ENCODE peak calls at places on chromosome 20, in ten cellular contexts. One of them, this sample, is unnamed.

GRCh38 chr20:59813126-59813947 is 120.1 kb downstream of the SYCP2 start:
- DNase-seq in activated naive CD8-positive, alpha-beta T cell treated with anti-CD3 and anti-CD28 coated beads for 36 hours: no peak
- DNase-seq in MCF 10A: no peak
- DNase-seq in NCI-H1930: no peak
- DNase-seq in SK-N-SH: no peak
- DNase-seq in iPS-NIHi11: no peak
- DNase-seq in epithelial cell of esophagus: no peak
- DNase-seq in EL: no peak
- DNase-seq in ovary: peak; percentile 5
- DNase-seq in transverse colon: no peak
- DNase-seq in this sample: no peak

GRCh38 chr20:47546184-47547033 is 44.7 kb downstream of the NCOA3 start:
- DNase-seq in activated naive CD8-positive, alpha-beta T cell treated with anti-CD3 and anti-CD28 coated beads for 36 hours: no peak
- DNase-seq in MCF 10A: no peak
- DNase-seq in NCI-H1930: no peak
- DNase-seq in SK-N-SH: no peak
- DNase-seq in iPS-NIHi11: peak; percentile 27
- DNase-seq in epithelial cell of esophagus: peak; percentile 88
- DNase-seq in EL: peak; percentile 68
- DNase-seq in ovary: no peak
- DNase-seq in transverse colon: no peak
- DNase-seq in this sample: no peak

GRCh38 chr20:57809149-57809548 is 99.3 kb upstream of the PMEPA1 start:
- DNase-seq in activated naive CD8-positive, alpha-beta T cell treated with anti-CD3 and anti-CD28 coated beads for 36 hours: no peak
- DNase-seq in MCF 10A: no peak
- DNase-seq in NCI-H1930: no peak
- DNase-seq in SK-N-SH: no peak
- DNase-seq in iPS-NIHi11: no peak
- DNase-seq in epithelial cell of esophagus: no peak
- DNase-seq in EL: no peak
- DNase-seq in ovary: no peak
- DNase-seq in transverse colon: no peak
- DNase-seq in this sample: no peak

GRCh38 chr20:41174782-41175181 is 37.4 kb downstream of the PLCG1 start:
- DNase-seq in activated naive CD8-positive, alpha-beta T cell treated with anti-CD3 and anti-CD28 coated beads for 36 hours: no peak
- DNase-seq in MCF 10A: no peak
- DNase-seq in NCI-H1930: no peak
- DNase-seq in SK-N-SH: no peak
- DNase-seq in iPS-NIHi11: no peak
- DNase-seq in epithelial cell of esophagus: no peak
- DNase-seq in EL: peak; percentile 46
- DNase-seq in ovary: no peak
- DNase-seq in transverse colon: peak; percentile 7
- DNase-seq in this sample: no peak

GRCh38 chr20:57432874-57433491 is 41.8 kb downstream of the RBM38 start:
- DNase-seq in activated naive CD8-positive, alpha-beta T cell treated with anti-CD3 and anti-CD28 coated beads for 36 hours: peak; percentile 74
- DNase-seq in MCF 10A: peak; percentile 59
- DNase-seq in NCI-H1930: no peak
- DNase-seq in SK-N-SH: no peak
- DNase-seq in iPS-NIHi11: no peak
- DNase-seq in epithelial cell of esophagus: peak; percentile 35
- DNase-seq in EL: no peak
- DNase-seq in ovary: peak; percentile 48
- DNase-seq in transverse colon: peak; percentile 79
- DNase-seq in this sample: no peak

GRCh38 chr20:25043499-25044260 is 14.3 kb downstream of the ACSS1 start:
- DNase-seq in activated naive CD8-positive, alpha-beta T cell treated with anti-CD3 and anti-CD28 coated beads for 36 hours: no peak
- DNase-seq in MCF 10A: no peak
- DNase-seq in NCI-H1930: no peak
- DNase-seq in SK-N-SH: no peak
- DNase-seq in iPS-NIHi11: no peak
- DNase-seq in epithelial cell of esophagus: no peak
- DNase-seq in EL: no peak
- DNase-seq in ovary: no peak
- DNase-seq in transverse colon: no peak
- DNase-seq in this sample: no peak

GRCh38 chr20:13739726-13740649 is 44.7 kb downstream of the ESF1 start:
- DNase-seq in activated naive CD8-positive, alpha-beta T cell treated with anti-CD3 and anti-CD28 coated beads for 36 hours: no peak
- DNase-seq in MCF 10A: no peak
- DNase-seq in NCI-H1930: no peak
- DNase-seq in SK-N-SH: no peak
- DNase-seq in iPS-NIHi11: no peak
- DNase-seq in epithelial cell of esophagus: no peak
- DNase-seq in EL: peak; percentile 16
- DNase-seq in ovary: no peak
- DNase-seq in transverse colon: no peak
- DNase-seq in this sample: no peak

GRCh38 chr20:50645253-50646068 is 45.9 kb downstream of the RIPOR3 start:
- DNase-seq in activated naive CD8-positive, alpha-beta T cell treated with anti-CD3 and anti-CD28 coated beads for 36 hours: no peak
- DNase-seq in MCF 10A: peak; percentile 93
- DNase-seq in NCI-H1930: no peak
- DNase-seq in SK-N-SH: no peak
- DNase-seq in iPS-NIHi11: peak; percentile 79
- DNase-seq in epithelial cell of esophagus: peak; percentile 88
- DNase-seq in EL: peak; percentile 98
- DNase-seq in ovary: peak; percentile 98
- DNase-seq in transverse colon: peak; percentile 71
- DNase-seq in this sample: peak; percentile 44

GRCh38 chr20:39986231-39986904 is 702.7 kb downstream of the MAFB start:
- DNase-seq in activated naive CD8-positive, alpha-beta T cell treated with anti-CD3 and anti-CD28 coated beads for 36 hours: no peak
- DNase-seq in MCF 10A: peak; percentile 13
- DNase-seq in NCI-H1930: no peak
- DNase-seq in SK-N-SH: peak; percentile 29
- DNase-seq in iPS-NIHi11: peak; percentile 52
- DNase-seq in epithelial cell of esophagus: peak; percentile 63
- DNase-seq in EL: peak; percentile 55
- DNase-seq in ovary: peak; percentile 30
- DNase-seq in transverse colon: peak; percentile 15
- DNase-seq in this sample: no peak

GRCh38 chr20:14580426-14581074 is 243.1 kb upstream of the FLRT3 start:
- DNase-seq in activated naive CD8-positive, alpha-beta T cell treated with anti-CD3 and anti-CD28 coated beads for 36 hours: no peak
- DNase-seq in MCF 10A: no peak
- DNase-seq in NCI-H1930: no peak
- DNase-seq in SK-N-SH: no peak
- DNase-seq in iPS-NIHi11: no peak
- DNase-seq in epithelial cell of esophagus: no peak
- DNase-seq in EL: no peak
- DNase-seq in ovary: no peak
- DNase-seq in transverse colon: no peak
- DNase-seq in this sample: no peak

GRCh38 chr20:39775110-39775509 is 813.0 kb downstream of the DHX35 start:
- DNase-seq in activated naive CD8-positive, alpha-beta T cell treated with anti-CD3 and anti-CD28 coated beads for 36 hours: no peak
- DNase-seq in MCF 10A: peak; percentile 91
- DNase-seq in NCI-H1930: no peak
- DNase-seq in SK-N-SH: no peak
- DNase-seq in iPS-NIHi11: no peak
- DNase-seq in epithelial cell of esophagus: peak; percentile 76
- DNase-seq in EL: peak; percentile 59
- DNase-seq in ovary: no peak
- DNase-seq in transverse colon: no peak
- DNase-seq in this sample: no peak

GRCh38 chr20:62540504-62540903 is 64.7 kb upstream of the GATA5 start:
- DNase-seq in activated naive CD8-positive, alpha-beta T cell treated with anti-CD3 and anti-CD28 coated beads for 36 hours: no peak
- DNase-seq in MCF 10A: no peak
- DNase-seq in NCI-H1930: no peak
- DNase-seq in SK-N-SH: no peak
- DNase-seq in iPS-NIHi11: no peak
- DNase-seq in epithelial cell of esophagus: no peak
- DNase-seq in EL: no peak
- DNase-seq in ovary: no peak
- DNase-seq in transverse colon: no peak
- DNase-seq in this sample: no peak

GRCh38 chr20:32539817-32540675 is 45.1 kb downstream of the NOL4L start:
- DNase-seq in activated naive CD8-positive, alpha-beta T cell treated with anti-CD3 and anti-CD28 coated beads for 36 hours: peak; percentile 78
- DNase-seq in MCF 10A: no peak
- DNase-seq in NCI-H1930: no peak
- DNase-seq in SK-N-SH: peak; percentile 49
- DNase-seq in iPS-NIHi11: no peak
- DNase-seq in epithelial cell of esophagus: peak; percentile 38
- DNase-seq in EL: no peak
- DNase-seq in ovary: no peak
- DNase-seq in transverse colon: peak; percentile 51
- DNase-seq in this sample: no peak

GRCh38 chr20:13259921-13260320 is 38.8 kb downstream of the ISM1 start:
- DNase-seq in activated naive CD8-positive, alpha-beta T cell treated with anti-CD3 and anti-CD28 coated beads for 36 hours: no peak
- DNase-seq in MCF 10A: no peak
- DNase-seq in NCI-H1930: peak; percentile 67
- DNase-seq in SK-N-SH: no peak
- DNase-seq in iPS-NIHi11: no peak
- DNase-seq in epithelial cell of esophagus: no peak
- DNase-seq in EL: no peak
- DNase-seq in ovary: no peak
- DNase-seq in transverse colon: no peak
- DNase-seq in this sample: no peak

GRCh38 chr20:37651932-37652331 is 41.9 kb upstream of the CTNNBL1 start:
- DNase-seq in activated naive CD8-positive, alpha-beta T cell treated with anti-CD3 and anti-CD28 coated beads for 36 hours: peak; percentile 42
- DNase-seq in MCF 10A: peak; percentile 52
- DNase-seq in NCI-H1930: no peak
- DNase-seq in SK-N-SH: peak; percentile 68
- DNase-seq in iPS-NIHi11: peak; percentile 73
- DNase-seq in epithelial cell of esophagus: peak; percentile 37
- DNase-seq in EL: peak; percentile 44
- DNase-seq in ovary: no peak
- DNase-seq in transverse colon: peak; percentile 31
- DNase-seq in this sample: peak; percentile 29

GRCh38 chr20:20546402-20546801 is 166.0 kb downstream of the RALGAPA2 start:
- DNase-seq in activated naive CD8-positive, alpha-beta T cell treated with anti-CD3 and anti-CD28 coated beads for 36 hours: no peak
- DNase-seq in MCF 10A: peak; percentile 70
- DNase-seq in NCI-H1930: no peak
- DNase-seq in SK-N-SH: no peak
- DNase-seq in iPS-NIHi11: no peak
- DNase-seq in epithelial cell of esophagus: peak; percentile 92
- DNase-seq in EL: no peak
- DNase-seq in ovary: no peak
- DNase-seq in transverse colon: no peak
- DNase-seq in this sample: no peak

GRCh38 chr20:47430862-47431588 is 70.7 kb upstream of the NCOA3 start:
- DNase-seq in activated naive CD8-positive, alpha-beta T cell treated with anti-CD3 and anti-CD28 coated beads for 36 hours: no peak
- DNase-seq in MCF 10A: no peak
- DNase-seq in NCI-H1930: no peak
- DNase-seq in SK-N-SH: no peak
- DNase-seq in iPS-NIHi11: no peak
- DNase-seq in epithelial cell of esophagus: no peak
- DNase-seq in EL: no peak
- DNase-seq in ovary: no peak
- DNase-seq in transverse colon: no peak
- DNase-seq in this sample: no peak

GRCh38 chr20:1469925-1470571 is 3.4 kb upstream of the NSFL1C start:
- DNase-seq in activated naive CD8-positive, alpha-beta T cell treated with anti-CD3 and anti-CD28 coated beads for 36 hours: no peak
- DNase-seq in MCF 10A: peak; percentile 99
- DNase-seq in NCI-H1930: peak; percentile 40
- DNase-seq in SK-N-SH: peak; percentile 63
- DNase-seq in iPS-NIHi11: peak; percentile 70
- DNase-seq in epithelial cell of esophagus: peak; percentile 98
- DNase-seq in EL: peak; percentile 100
- DNase-seq in ovary: peak; percentile 27
- DNase-seq in transverse colon: peak; percentile 87
- DNase-seq in this sample: peak; percentile 99

GRCh38 chr20:10352934-10353866 is 80.8 kb downstream of the MKKS start:
- DNase-seq in activated naive CD8-positive, alpha-beta T cell treated with anti-CD3 and anti-CD28 coated beads for 36 hours: no peak
- DNase-seq in MCF 10A: peak; percentile 31
- DNase-seq in NCI-H1930: no peak
- DNase-seq in SK-N-SH: no peak
- DNase-seq in iPS-NIHi11: no peak
- DNase-seq in epithelial cell of esophagus: no peak
- DNase-seq in EL: peak; percentile 14
- DNase-seq in ovary: no peak
- DNase-seq in transverse colon: no peak
- DNase-seq in this sample: no peak

GRCh38 chr20:56343861-56344381 is 14.9 kb upstream of the FAM210B start:
- DNase-seq in activated naive CD8-positive, alpha-beta T cell treated with anti-CD3 and anti-CD28 coated beads for 36 hours: peak; percentile 56
- DNase-seq in MCF 10A: no peak
- DNase-seq in NCI-H1930: peak; percentile 8
- DNase-seq in SK-N-SH: peak; percentile 87
- DNase-seq in iPS-NIHi11: peak; percentile 92
- DNase-seq in epithelial cell of esophagus: peak; percentile 43
- DNase-seq in EL: peak; percentile 55
- DNase-seq in ovary: peak; percentile 33
- DNase-seq in transverse colon: peak; percentile 21
- DNase-seq in this sample: no peak

GRCh38 chr20:19915111-19915798 is 101.9 kb upstream of the NAA20 start:
- DNase-seq in activated naive CD8-positive, alpha-beta T cell treated with anti-CD3 and anti-CD28 coated beads for 36 hours: no peak
- DNase-seq in MCF 10A: no peak
- DNase-seq in NCI-H1930: no peak
- DNase-seq in SK-N-SH: no peak
- DNase-seq in iPS-NIHi11: no peak
- DNase-seq in epithelial cell of esophagus: no peak
- DNase-seq in EL: no peak
- DNase-seq in ovary: no peak
- DNase-seq in transverse colon: no peak
- DNase-seq in this sample: no peak